ENCODE peak calls at places on chromosome 17, in five cellular contexts. J is activated CD8-positive, alpha-beta memory T cell treated with anti-CD3 and anti-CD28 coated beads for 24 hours; I is NCI-H1048; Q is HuH-7.5; B is adrenal gland. A is an unnamed sample.

GRCh38 chr17:29526322-29526721 is 40.5 kb downstream of the ABHD15 start:
- DNase-seq in J (no peak), I (no peak), Q (no peak), B (no peak), A (no peak)

GRCh38 chr17:72901098-72901497 is 191.4 kb downstream of the SLC39A11 start:
- DNase-seq in J (no peak), I (no peak), Q (no peak), B (no peak), A (no peak)

GRCh38 chr17:2025220-2025621 is at the start of gene RTN4RL1:
- DNase-seq in J (peak), I (no peak), Q (peak), B (peak), A (no peak)

GRCh38 chr17:83069931-83070374 is 9.5 kb upstream of the METRNL start:
- DNase-seq in J (no peak), I (no peak), Q (no peak), B (no peak), A (no peak)

GRCh38 chr17:6269474-6269873 is 165.4 kb downstream of the AIPL1 start:
- DNase-seq in J (no peak), I (no peak), Q (no peak), B (peak), A (no peak)

GRCh38 chr17:62737513-62737912 is 70.6 kb downstream of the MARCHF10 start:
- DNase-seq in J (no peak), I (no peak), Q (no peak), B (no peak), A (no peak)

GRCh38 chr17:83147285-83147684 is 67.9 kb downstream of the METRNL start:
- DNase-seq in J (no peak), I (no peak), Q (no peak), B (no peak), A (no peak)

GRCh38 chr17:9911089-9911488 is 6.0 kb upstream of the RCVRN start:
- DNase-seq in J (no peak), I (no peak), Q (no peak), B (no peak), A (no peak)

GRCh38 chr17:28570716-28571254 is 539 bp downstream of the PIGS start:
- DNase-seq in J (peak), I (peak), Q (peak), B (no peak), A (peak)

GRCh38 chr17:78397681-78398101 is 19.2 kb downstream of the PGS1 start:
- DNase-seq in J (no peak), I (no peak), Q (no peak), B (no peak), A (no peak)

GRCh38 chr17:67474081-67474661 is 97.1 kb downstream of the PITPNC1 start:
- DNase-seq in J (peak), I (no peak), Q (no peak), B (peak), A (no peak)

GRCh38 chr17:8803531-8804416 is 4.6 kb upstream of the MFSD6L start:
- DNase-seq in J (peak), I (no peak), Q (no peak), B (no peak), A (peak)

A was measured in HepG2.